ENCODE peak calls at places on chromosome 16, in seven cellular contexts. U is fibroblast of pulmonary artery; K is lung microvascular endothelial cell; X is kidney tubule cell; C is head of caudate nucleus; Q is substantia nigra; R is stimulated activated CD4-positive, alpha-beta T cell treated with anti-CD3 and anti-CD28 coated beads, Interleukin-1b, Interleukin-23, amount 100 ng/mL, for 24 hours. A is an unnamed sample.

GRCh38 chr16:67539271-67539670 is 10.6 kb downstream of the RIPOR1 start:
- DNase-seq in K (no peak), X (no peak), R (no peak), Q (no peak), C (no peak), U (no peak), A (no peak)

GRCh38 chr16:84889066-84889465 is 69.3 kb downstream of the CRISPLD2 start:
- DNase-seq in U (no peak), Q (no peak), K (no peak), X (no peak), R (no peak), C (no peak), A (no peak)

GRCh38 chr16:53571763-53572162 is 68.8 kb upstream of the AKTIP start:
- DNase-seq in Q (no peak), R (no peak), K (no peak), X (no peak), C (no peak), U (no peak), A (no peak)

GRCh38 chr16:30924086-30924714 is 828 bp downstream of the FBXL19 start:
- DNase-seq in R (no peak), X (no peak), C (no peak), Q (no peak), K (no peak), U (no peak), A (no peak)

GRCh38 chr16:1871974-1872635 is at the start of gene MEIOB:
- DNase-seq in K (peak), C (peak), R (peak), X (peak), U (no peak), Q (no peak), A (no peak)

GRCh38 chr16:74492976-74493375 is 71.7 kb upstream of the CLEC18B start:
- DNase-seq in Q (no peak), R (no peak), K (no peak), X (no peak), C (no peak), U (no peak), A (no peak)

GRCh38 chr16:711548-712320 is 3.2 kb upstream of the METRN start:
- DNase-seq in C (peak), X (peak), K (peak), U (peak), R (peak), Q (peak), A (peak)

GRCh38 chr16:58582133-58582532 is 47.5 kb downstream of the CNOT1 start:
- DNase-seq in R (no peak), C (no peak), U (no peak), Q (no peak), K (no peak), X (no peak), A (no peak)

GRCh38 chr16:89619880-89620279 is 6.4 kb downstream of the DPEP1 start:
- DNase-seq in Q (no peak), U (peak), K (no peak), X (no peak), R (no peak), C (no peak), A (no peak)

GRCh38 chr16:6573577-6573976 is 759.1 kb upstream of the RBFOX1 start:
- DNase-seq in Q (peak), R (no peak), U (no peak), K (no peak), X (peak), C (peak), A (no peak)

GRCh38 chr16:72317378-72317777 is 145.4 kb upstream of the PMFBP1 start:
- DNase-seq in R (no peak), K (no peak), X (no peak), U (peak), C (no peak), Q (no peak), A (no peak)

GRCh38 chr16:81593481-81593880 is 148.9 kb downstream of the CMIP start:
- DNase-seq in C (no peak), X (no peak), U (no peak), Q (no peak), K (no peak), R (no peak), A (no peak)

GRCh38 chr16:75074920-75075687 is 41.5 kb downstream of the LDHD start:
- DNase-seq in U (peak), X (no peak), Q (no peak), C (no peak), K (peak), R (peak), A (no peak)

GRCh38 chr16:75341934-75342811 is 90.7 kb upstream of the BCAR1 start:
- DNase-seq in U (peak), R (no peak), X (peak), C (no peak), K (peak), Q (no peak), A (peak)

GRCh38 chr16:74455213-74455612 is 33.9 kb upstream of the CLEC18B start:
- DNase-seq in C (no peak), X (no peak), U (peak), R (no peak), K (no peak), Q (no peak), A (peak)

GRCh38 chr16:81485824-81486554 is 41.4 kb downstream of the CMIP start:
- DNase-seq in C (no peak), X (peak), K (peak), Q (no peak), R (no peak), U (peak), A (no peak)

GRCh38 chr16:85793662-85794298 is 5.6 kb downstream of the EMC8 start:
- DNase-seq in X (no peak), Q (no peak), C (no peak), K (no peak), U (no peak), R (no peak), A (no peak)

GRCh38 chr16:54286067-54286329 is 589 bp downstream of the IRX3 start:
- DNase-seq in U (no peak), K (no peak), X (no peak), Q (no peak), C (no peak), R (no peak), A (no peak)

GRCh38 chr16:66266436-66267286 is 99.8 kb upstream of the CDH5 start:
- DNase-seq in R (no peak), Q (no peak), C (no peak), K (no peak), X (no peak), U (peak), A (no peak)

GRCh38 chr16:81558077-81558443 is 113.5 kb downstream of the CMIP start:
- DNase-seq in X (no peak), U (no peak), C (no peak), K (no peak), Q (no peak), R (no peak), A (no peak)

GRCh38 chr16:85850344-85850880 is 48.5 kb upstream of the IRF8 start:
- DNase-seq in U (no peak), K (no peak), R (no peak), Q (no peak), C (no peak), X (no peak), A (no peak)

GRCh38 chr16:23014592-23014991 is 134.7 kb downstream of the USP31 start:
- DNase-seq in K (no peak), C (no peak), Q (no peak), U (no peak), R (no peak), X (peak), A (no peak)

A was measured in renal cortical epithelial cell.